ENCODE peak calls at places on chromosome 17, in four cellular contexts. One of them, this sample, is unnamed.

GRCh38 chr17:76697702-76698465 is 12.9 kb downstream of the MXRA7 start:
- DNase-seq in amygdala: no peak
- DNase-seq in T-helper 2 cell: no peak
- DNase-seq in endothelial cell of umbilical vein: no peak
- DNase-seq in this sample: no peak

GRCh38 chr17:68709995-68710780 is 109.0 kb upstream of the FAM20A start:
- DNase-seq in amygdala: no peak
- DNase-seq in T-helper 2 cell: no peak
- DNase-seq in endothelial cell of umbilical vein: no peak
- DNase-seq in this sample: no peak

GRCh38 chr17:82103588-82104451 is 5.8 kb upstream of the FASN start:
- DNase-seq in amygdala: peak
- DNase-seq in T-helper 2 cell: no peak
- DNase-seq in endothelial cell of umbilical vein: no peak
- DNase-seq in this sample: no peak

GRCh38 chr17:44797809-44798208 is 32.3 kb downstream of the GJC1 start:
- DNase-seq in amygdala: no peak
- DNase-seq in T-helper 2 cell: no peak
- DNase-seq in endothelial cell of umbilical vein: no peak
- DNase-seq in this sample: no peak

GRCh38 chr17:81863123-81863675 is 2.9 kb upstream of the P4HB start:
- DNase-seq in amygdala: no peak
- DNase-seq in T-helper 2 cell: no peak
- DNase-seq in endothelial cell of umbilical vein: no peak
- DNase-seq in this sample: no peak

GRCh38 chr17:50055055-50055425 is 870 bp upstream of the ITGA3 start:
- DNase-seq in amygdala: peak
- DNase-seq in T-helper 2 cell: peak
- DNase-seq in endothelial cell of umbilical vein: peak
- DNase-seq in this sample: no peak

GRCh38 chr17:47966079-47966519 is 4.8 kb upstream of the CDK5RAP3 start:
- DNase-seq in amygdala: no peak
- DNase-seq in T-helper 2 cell: no peak
- DNase-seq in endothelial cell of umbilical vein: no peak
- DNase-seq in this sample: no peak

GRCh38 chr17:34099859-34100258 is 155.2 kb upstream of the CCL2 start:
- DNase-seq in amygdala: no peak
- DNase-seq in T-helper 2 cell: no peak
- DNase-seq in endothelial cell of umbilical vein: no peak
- DNase-seq in this sample: no peak